ENCODE peak calls at places on chromosomes 1 and 21, in six cellular contexts. L, D, J, H, F and T are unnamed samples. For H3K9me3, the result is how much of the 10 kb centered on the place peaks cover.

GRCh38 chr1:107870691-107871090 is 94.3 kb downstream of the VAV3 start:
- DNase-seq in L (no peak), D (no peak), J (peak), H (peak), F (no peak), T (peak)

GRCh38 chr1:6131561-6131960 is 48.6 kb downstream of the CHD5 start:
- DNase-seq in L (no peak), D (peak), J (no peak), H (no peak), F (no peak), T (no peak)

GRCh38 chr1:17232759-17233661 is 15.9 kb upstream of the PADI3 start:
- DNase-seq in L (peak), D (no peak), J (no peak), H (peak), F (peak), T (peak)

GRCh38 chr1:151251656-151252470 is 2.7 kb upstream of the PSMD4 start:
- DNase-seq in L (peak), D (no peak), J (peak), H (peak), F (peak), T (peak)

GRCh38 chr1:87089823-87090222 is 175.4 kb downstream of the HS2ST1 start:
- DNase-seq in L (no peak), D (no peak), J (no peak), H (no peak), F (no peak), T (no peak)

GRCh38 chr1:71428029-71428428 is 347.2 kb upstream of the ZRANB2 start:
- DNase-seq in L (peak), D (no peak), J (no peak), H (no peak), F (no peak), T (no peak)

GRCh38 chr1:156813750-156814570 is 2.7 kb downstream of the SH2D2A start:
- DNase-seq in L (peak), D (peak), J (peak), H (no peak), F (peak), T (no peak)

GRCh38 chr1:209095627-209096595 is 487.6 kb upstream of the CAMK1G start:
- DNase-seq in L (no peak), D (no peak), J (no peak), H (peak), F (peak), T (peak)

GRCh38 chr1:165381745-165382530 is 25.4 kb upstream of the LMX1A start:
- DNase-seq in L (no peak), D (no peak), J (no peak), H (no peak), F (no peak), T (peak)

GRCh38 chr1:21653744-21654100 is 15.4 kb downstream of the RAP1GAP start:
- DNase-seq in L (no peak), D (peak), J (no peak), H (no peak), F (no peak), T (no peak)

GRCh38 chr1:24786191-24786590 is 40.9 kb downstream of the CLIC4 start:
- DNase-seq in L (no peak), D (no peak), J (no peak), H (peak), F (no peak), T (no peak)

GRCh38 chr1:244087611-244088010 is 36.5 kb downstream of the ZBTB18 start:
- DNase-seq in L (no peak), D (no peak), J (no peak), H (no peak), F (no peak), T (no peak)

GRCh38 chr1:193458628-193459027 is 272.2 kb upstream of the B3GALT2 start:
- DNase-seq in L (no peak), D (no peak), J (no peak), H (no peak), F (no peak), T (no peak)

GRCh38 chr1:101394041-101394440 is 157.2 kb downstream of the S1PR1 start:
- DNase-seq in L (no peak), D (no peak), J (no peak), H (no peak), F (no peak), T (no peak)

GRCh38 chr1:117500584-117500983 is 105.3 kb upstream of the TENT5C start:
- DNase-seq in L (no peak), D (no peak), J (no peak), H (no peak), F (no peak), T (no peak)

GRCh38 chr1:25631750-25632495 is 15.3 kb downstream of the MAN1C1 start:
- DNase-seq in L (no peak), D (no peak), J (no peak), H (no peak), F (no peak), T (no peak)

GRCh38 chr1:177959793-177960515 is 9.9 kb downstream of the SEC16B start:
- DNase-seq in L (no peak), D (no peak), J (peak), H (peak), F (no peak), T (no peak)

GRCh38 chr21:45154511-45155508 is 80.4 kb downstream of the ADARB1 start:
- DNase-seq in L (no peak), D (no peak), J (no peak), H (peak), F (no peak), T (no peak)

GRCh38 chr1:189311915-189312314 is 1165.7 kb downstream of the BRINP3 start:
- DNase-seq in L (no peak), D (no peak), J (no peak), H (no peak), F (no peak), T (no peak)

GRCh38 chr1:47424336-47424982 is 8.4 kb downstream of the FOXE3 start:
- DNase-seq in L (no peak), D (no peak), J (peak), H (peak), F (no peak), T (peak)

GRCh38 chr21:42388740-42389448 is 7.0 kb downstream of the TMPRSS3 start:
- DNase-seq in L (no peak), D (no peak), J (no peak), H (no peak), F (no peak), T (no peak)

GRCh38 chr1:170307426-170307825 is 161.7 kb downstream of the NTMT2 start:
- DNase-seq in L (no peak), D (no peak), J (no peak), H (peak), F (no peak), T (peak)

GRCh38 chr1:170685166-170685565 is 21.2 kb downstream of the PRRX1 start:
- DNase-seq in L (no peak), D (no peak), J (no peak), H (peak), F (no peak), T (no peak)

GRCh38 chr1:63599799-63600198 is 6.6 kb downstream of the PGM1 start:
- DNase-seq in L (no peak), D (no peak), J (no peak), H (no peak), F (no peak), T (no peak)

GRCh38 chr1:41500781-41501518 is 16.5 kb upstream of the EDN2 start:
- DNase-seq in L (no peak), D (no peak), J (no peak), H (peak), F (peak), T (no peak)

GRCh38 chr1:37954316-37954971 is 7.6 kb upstream of the INPP5B start:
- DNase-seq in L (no peak), D (no peak), J (no peak), H (no peak), F (no peak), T (no peak)

GRCh38 chr1:162197041-162197511 is 127.6 kb downstream of the NOS1AP start:
- DNase-seq in L (no peak), D (no peak), J (no peak), H (no peak), F (no peak), T (no peak)

GRCh38 chr1:90133133-90133532 is 138.2 kb downstream of the ZNF326 start:
- DNase-seq in L (peak), D (no peak), J (peak), H (peak), F (no peak), T (peak)

GRCh38 chr21:44623575-44623974 is 3.3 kb upstream of the KRTAP10-9 start:
- DNase-seq in L (no peak), D (no peak), J (no peak), H (no peak), F (no peak), T (no peak)

GRCh38 chr21:18549214-18549905 is 145.8 kb upstream of the TMPRSS15 start:
- DNase-seq in L (no peak), D (no peak), J (no peak), H (no peak), F (no peak), T (no peak)

GRCh38 chr1:206776239-206776638 is 3.9 kb upstream of the IL10 start:
- DNase-seq in L (no peak), D (no peak), J (no peak), H (no peak), F (no peak), T (no peak)

GRCh38 chr1:76210130-76210529 is 135.6 kb downstream of the ST6GALNAC3 start:
- DNase-seq in L (no peak), D (no peak), J (no peak), H (no peak), F (no peak), T (no peak)

GRCh38 chr1:62753031-62753965 is 30.6 kb upstream of the ATG4C start:
- DNase-seq in L (no peak), D (no peak), J (no peak), H (no peak), F (no peak), T (no peak)

GRCh38 chr1:8406946-8407345 is 89.0 kb downstream of the SLC45A1 start:
- DNase-seq in L (no peak), D (no peak), J (peak), H (no peak), F (no peak), T (no peak)

DNA sequence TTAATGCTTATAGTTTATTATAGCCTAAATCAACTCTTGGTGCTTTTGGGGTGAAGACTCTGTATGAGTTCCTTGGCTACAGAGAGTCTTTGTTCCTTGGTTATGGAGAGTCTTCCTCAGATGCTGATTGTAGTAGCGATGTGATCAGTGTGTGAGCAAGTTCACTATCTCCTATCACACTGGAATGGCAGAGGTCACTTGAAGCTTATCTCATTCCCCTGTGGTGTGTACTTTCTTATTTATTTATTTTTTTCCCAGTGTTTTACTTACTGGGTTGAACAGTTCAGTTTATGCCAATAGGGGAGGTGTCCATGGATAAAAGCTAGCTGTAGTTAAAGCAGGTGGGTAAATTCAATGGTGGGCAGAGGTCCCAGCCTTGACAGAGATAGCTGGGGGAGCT is 20.1 kb upstream of the MAB21L3 start:
- DNase-seq in L (no peak), D (no peak), J (no peak), H (no peak), F (no peak), T (no peak)
- H3K9me3 ChIP-seq in L (under half), D (under half), J (under half), H (under half), F (under half), T (under half)

GRCh38 chr1:2909797-2910196 is 108.3 kb upstream of the TTC34 start:
- DNase-seq in L (no peak), D (no peak), J (no peak), H (no peak), F (no peak), T (no peak)
- H3K9me3 ChIP-seq in L (under half), D (under half), J (under half), H (half or more), F (under half), T (under half)

GRCh38 chr1:231264642-231265041 is 23.6 kb downstream of the GNPAT start:
- DNase-seq in L (no peak), D (no peak), J (no peak), H (no peak), F (peak), T (no peak)
- H3K9me3 ChIP-seq in L (under half), D (under half), J (under half), H (under half), F (under half), T (under half)

DNA sequence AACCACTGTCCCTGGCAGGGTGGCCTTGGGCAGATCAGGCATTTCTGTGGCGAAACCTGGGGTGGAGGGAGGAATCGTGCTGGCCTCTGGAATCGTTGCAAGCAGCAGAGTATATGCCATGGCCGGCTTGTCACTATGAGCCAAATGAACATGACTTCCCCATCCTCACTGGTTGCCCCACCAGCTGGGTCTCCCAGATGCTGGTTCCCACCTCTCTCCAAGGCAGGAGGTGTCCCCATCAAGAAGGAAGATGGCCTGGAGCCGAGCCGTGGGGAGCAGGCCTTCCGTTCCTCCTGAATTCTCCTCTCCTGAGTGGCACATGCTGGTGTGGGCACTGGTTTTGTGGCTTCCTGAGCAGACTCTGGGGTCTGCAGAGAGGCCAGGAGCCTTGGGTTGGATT is 60.2 kb upstream of the ACTRT2 start:
- DNase-seq in L (no peak), D (no peak), J (no peak), H (no peak), F (no peak), T (no peak)
- H3K9me3 ChIP-seq in L (under half), D (under half), J (under half), H (half or more), F (under half), T (under half)

GRCh38 chr1:4510276-4510691 is 144.1 kb upstream of the AJAP1 start:
- DNase-seq in L (no peak), D (no peak), J (no peak), H (no peak), F (no peak), T (peak)
- H3K9me3 ChIP-seq in L (under half), D (under half), J (under half), H (under half), F (under half), T (under half)

DNA sequence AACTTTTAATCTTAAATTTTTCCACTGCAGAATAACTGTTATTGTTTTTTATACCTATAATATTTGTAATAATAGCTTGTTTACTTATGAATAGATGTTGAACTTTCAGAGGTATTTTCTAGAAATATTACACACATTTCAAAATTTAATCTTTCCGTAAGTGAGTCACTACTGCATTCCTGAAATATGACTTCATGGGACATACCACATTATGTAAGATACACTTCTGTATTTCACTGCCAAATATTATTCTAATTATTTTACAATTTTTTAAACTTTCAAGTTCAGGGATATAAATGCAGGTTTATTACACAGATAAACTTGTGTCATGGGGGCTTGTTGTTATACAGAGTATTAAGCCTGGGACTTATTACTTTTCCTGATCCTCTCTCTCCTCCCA is 2220.5 kb downstream of the NCAM2 start:
- DNase-seq in L (no peak), D (no peak), J (no peak), H (no peak), F (no peak), T (no peak)
- H3K9me3 ChIP-seq in L (under half), D (under half), J (under half), H (under half), F (under half), T (under half)

GRCh38 chr1:238779676-238780075 is 606.7 kb upstream of the CHRM3 start:
- DNase-seq in L (no peak), D (no peak), J (no peak), H (no peak), F (no peak), T (no peak)

DNA sequence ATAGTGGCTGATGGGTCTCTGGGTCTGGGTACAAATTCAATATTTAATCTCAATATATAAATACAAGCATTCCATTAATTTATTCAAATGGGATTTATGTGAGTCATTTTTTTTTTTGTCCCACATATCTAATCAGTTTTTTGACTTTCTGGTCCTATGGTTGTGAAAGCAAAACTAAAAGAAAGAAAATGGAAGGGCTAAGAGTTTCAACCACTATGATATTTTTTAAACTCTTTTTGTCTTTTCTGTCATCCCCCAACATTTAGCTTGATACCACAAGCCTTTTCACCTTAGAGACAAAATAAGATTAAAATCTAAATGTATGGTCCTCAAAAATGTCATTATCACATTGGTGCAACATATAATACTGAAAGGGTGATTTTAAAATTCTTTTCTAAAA is 602.7 kb upstream of the CHRM3 start:
- DNase-seq in L (no peak), D (no peak), J (no peak), H (no peak), F (no peak), T (no peak)
- H3K9me3 ChIP-seq in L (under half), D (under half), J (under half), H (under half), F (under half), T (under half)